ENCODE peak calls at places on chromosomes 12 and 14, in seven cellular contexts. C is Calu3, F is ACHN, R is hypothalamus, Z is tibial artery, E is D341Med, S is ovary. I is an unnamed sample.

GRCh38 chr12:27252934-27253333 is 8.8 kb downstream of the STK38L start:
- DNase-seq in E (no peak), R (no peak), C (no peak), S (no peak), F (no peak), Z (no peak), I (peak)

GRCh38 chr14:37623552-37623951 is 28.1 kb downstream of the TTC6 start:
- DNase-seq in R (no peak), F (peak), C (no peak), E (no peak), S (no peak), Z (no peak), I (no peak)

GRCh38 chr12:122486805-122487426 is 13.8 kb downstream of the ZCCHC8 start:
- DNase-seq in F (no peak), R (no peak), C (no peak), S (no peak), Z (no peak), E (no peak), I (no peak)

GRCh38 chr14:54650331-54651017 is 83.5 kb downstream of the SAMD4A start:
- DNase-seq in R (no peak), F (peak), E (no peak), Z (peak), C (no peak), S (no peak), I (no peak)

GRCh38 chr12:96136720-96137378 is 57.3 kb upstream of the ELK3 start:
- DNase-seq in Z (no peak), F (no peak), S (no peak), R (no peak), C (no peak), E (no peak), I (no peak)

GRCh38 chr12:76909290-76909689 is 30.5 kb upstream of the CSRP2 start:
- DNase-seq in S (no peak), R (no peak), Z (no peak), F (no peak), C (no peak), E (no peak), I (no peak)

GRCh38 chr14:35414365-35414764 is 9.8 kb upstream of the NFKBIA start:
- DNase-seq in F (peak), R (no peak), C (no peak), S (no peak), Z (no peak), E (no peak), I (peak)

GRCh38 chr12:16939871-16940306 is 333.9 kb upstream of the LMO3 start:
- DNase-seq in Z (no peak), C (peak), F (peak), R (no peak), S (no peak), E (peak), I (peak)

GRCh38 chr14:61603736-61604135 is 91.6 kb upstream of the HIF1A start:
- DNase-seq in E (no peak), Z (no peak), C (no peak), S (no peak), R (no peak), F (no peak), I (no peak)

GRCh38 chr12:13094349-13094748 is 9.1 kb downstream of the GSG1 start:
- DNase-seq in F (peak), C (no peak), Z (no peak), R (no peak), S (no peak), E (no peak), I (no peak)

GRCh38 chr12:53170876-53171724 is 9.4 kb upstream of the ZNF740 start:
- DNase-seq in E (no peak), R (no peak), F (no peak), Z (no peak), S (no peak), C (no peak), I (no peak)

GRCh38 chr14:35339761-35340406 is 47.7 kb downstream of the PSMA6 start:
- DNase-seq in R (no peak), Z (no peak), F (no peak), C (no peak), E (no peak), S (peak), I (no peak)

GRCh38 chr14:89405712-89406111 is 11.3 kb downstream of the FOXN3 start:
- DNase-seq in F (no peak), C (no peak), E (no peak), Z (no peak), S (no peak), R (no peak), I (no peak)

GRCh38 chr12:42468341-42468821 is 121.2 kb downstream of the PRICKLE1 start:
- DNase-seq in E (no peak), C (no peak), Z (no peak), S (peak), F (no peak), R (no peak), I (no peak)

GRCh38 chr12:52913424-52913821 is 8.5 kb upstream of the KRT8 start:
- DNase-seq in S (no peak), E (no peak), R (no peak), C (no peak), F (no peak), Z (no peak), I (peak)

GRCh38 chr12:132554857-132555630 is 55.3 kb downstream of the LRCOL1 start:
- DNase-seq in Z (no peak), F (peak), E (peak), C (no peak), R (no peak), S (no peak), I (peak)

GRCh38 chr12:642633-643477 is 20.4 kb downstream of the NINJ2 start:
- DNase-seq in F (peak), R (peak), Z (peak), C (peak), S (peak), E (peak), I (peak)

GRCh38 chr14:100419856-100420255 is 96.7 kb downstream of the SLC25A47 start:
- DNase-seq in Z (no peak), F (no peak), C (no peak), E (no peak), S (no peak), R (no peak), I (no peak)

GRCh38 chr12:25994901-25995625 is 36.6 kb downstream of the RASSF8 start:
- DNase-seq in C (no peak), Z (no peak), S (no peak), E (no peak), F (no peak), R (no peak), I (no peak)

GRCh38 chr12:53994268-53994690 is 5.7 kb upstream of the HOXC9 start:
- DNase-seq in S (no peak), E (no peak), C (no peak), R (no peak), F (no peak), Z (no peak), I (no peak)

GRCh38 chr14:24162083-24162482 is 1.0 kb downstream of the IRF9 start:
- DNase-seq in S (no peak), F (no peak), R (no peak), Z (no peak), C (no peak), E (no peak), I (no peak)

GRCh38 chr12:105476616-105477015 is 146.1 kb downstream of the C12orf75 start:
- DNase-seq in Z (no peak), F (no peak), S (no peak), C (no peak), E (no peak), R (no peak), I (no peak)

GRCh38 chr12:94326727-94327126 is 132.9 kb downstream of the CEP83 start:
- DNase-seq in F (peak), R (no peak), E (no peak), Z (no peak), S (no peak), C (no peak), I (no peak)

GRCh38 chr14:36973806-36974442 is 198.5 kb downstream of the SLC25A21 start:
- DNase-seq in Z (no peak), S (no peak), R (no peak), F (no peak), E (no peak), C (no peak), I (peak)

GRCh38 chr14:101600336-101600890 is 39.1 kb downstream of the DIO3 start:
- DNase-seq in R (no peak), E (peak), Z (no peak), S (peak), C (no peak), F (no peak), I (no peak)

I was measured in DMS53.